ENCODE peak calls at places on chromosomes 13 and 19, in six cellular contexts. U is hepatocyte, L is PC-9, K is GM23338, M is PC-3, C is HCT116. A is an unnamed sample.

GRCh38 chr13:109743706-109744453 is 42.5 kb downstream of the IRS2 start:
- DNase-seq in U (peak; percentile 49), L (peak; percentile 100), K (no peak), M (peak; percentile 87), C (no peak), A (peak; percentile 63)

GRCh38 chr19:31118292-31118925 is 230.8 kb downstream of the TSHZ3 start:
- DNase-seq in U (no peak), L (no peak), K (peak; percentile 23), M (no peak), C (no peak), A (no peak)

GRCh38 chr19:35828694-35829301 is 16.2 kb upstream of the PRODH2 start:
- DNase-seq in U (peak; percentile 90), L (no peak), K (peak; percentile 93), M (peak; percentile 61), C (no peak), A (peak; percentile 78)

GRCh38 chr19:48405850-48406249 is 12.4 kb downstream of the GRIN2D start:
- DNase-seq in U (no peak), L (peak; percentile 51), K (no peak), M (peak; percentile 36), C (no peak), A (no peak)

GRCh38 chr13:48860369-48860768 is 115.3 kb upstream of the FNDC3A start:
- DNase-seq in U (no peak), L (no peak), K (no peak), M (no peak), C (no peak), A (no peak)

GRCh38 chr19:37718357-37718756 is 1.2 kb downstream of the ZNF607 start:
- DNase-seq in U (peak; percentile 6), L (no peak), K (peak; percentile 36), M (no peak), C (no peak), A (no peak)

GRCh38 chr13:45833663-45834062 is 17.9 kb downstream of the SIAH3 start:
- DNase-seq in U (peak; percentile 57), L (peak; percentile 52), K (no peak), M (peak; percentile 64), C (peak; percentile 13), A (peak; percentile 68)

GRCh38 chr13:66853559-66853958 is 376.6 kb downstream of the PCDH9 start:
- DNase-seq in U (no peak), L (no peak), K (no peak), M (no peak), C (no peak), A (no peak)

GRCh38 chr13:35475960-35476943 is at the start of gene MAB21L1:
- DNase-seq in U (peak; percentile 73), L (no peak), K (peak; percentile 49), M (no peak), C (no peak), A (peak; percentile 89)

GRCh38 chr19:35118268-35119026 is 2.8 kb downstream of the FXYD3 start:
- DNase-seq in U (no peak), L (peak; percentile 71), K (no peak), M (no peak), C (no peak), A (no peak)

GRCh38 chr19:55353803-55354697 is 469 bp downstream of the COX6B2 start:
- DNase-seq in U (peak; percentile 84), L (peak; percentile 52), K (peak; percentile 89), M (peak; percentile 65), C (peak; percentile 23), A (peak; percentile 78)

GRCh38 chr19:34881982-34882381 is 44.7 kb upstream of the ZNF30 start:
- DNase-seq in U (no peak), L (no peak), K (no peak), M (peak; percentile 55), C (no peak), A (no peak)

GRCh38 chr13:71968025-71968424 is 101.0 kb upstream of the DACH1 start:
- DNase-seq in U (no peak), L (no peak), K (peak; percentile 78), M (no peak), C (no peak), A (no peak)

GRCh38 chr19:28137772-28138171 is 1075.2 kb downstream of the UQCRFS1 start:
- DNase-seq in U (no peak), L (no peak), K (no peak), M (no peak), C (no peak), A (no peak)

GRCh38 chr13:49690133-49690989 is 925 bp downstream of the EBPL start:
- DNase-seq in U (peak; percentile 65), L (peak; percentile 82), K (no peak), M (peak; percentile 67), C (no peak), A (peak; percentile 58)

GRCh38 chr19:3374369-3375112 is 8.2 kb downstream of the NFIC start:
- DNase-seq in U (no peak), L (no peak), K (no peak), M (no peak), C (no peak), A (no peak)

GRCh38 chr13:67228909-67229308 is 1.2 kb downstream of the PCDH9 start:
- DNase-seq in U (no peak), L (no peak), K (no peak), M (no peak), C (no peak), A (peak; percentile 5)

GRCh38 chr13:113785051-113786010 is 26.3 kb downstream of the TMEM255B start:
- DNase-seq in U (no peak), L (peak; percentile 88), K (no peak), M (peak; percentile 97), C (peak; percentile 48), A (peak; percentile 81)

GRCh38 chr19:40663712-40664692 is 26.4 kb downstream of the NUMBL start:
- DNase-seq in U (peak; percentile 29), L (no peak), K (no peak), M (peak; percentile 26), C (no peak), A (peak; percentile 61)

GRCh38 chr19:40192758-40193586 is 1.7 kb downstream of the MAP3K10 start:
- DNase-seq in U (no peak), L (no peak), K (peak; percentile 19), M (no peak), C (no peak), A (peak; percentile 25)

GRCh38 chr19:52673014-52673413 is 34.9 kb upstream of the ZNF83 start:
- DNase-seq in U (no peak), L (no peak), K (no peak), M (no peak), C (no peak), A (no peak)

GRCh38 chr19:10292206-10292788 is 2.5 kb downstream of the ICAM5 start:
- DNase-seq in U (peak; percentile 89), L (no peak), K (peak; percentile 98), M (peak; percentile 83), C (peak; percentile 71), A (peak; percentile 91)

GRCh38 chr13:93338906-93339305 is 112.3 kb downstream of the GPC6 start:
- DNase-seq in U (no peak), L (no peak), K (no peak), M (peak; percentile 49), C (no peak), A (peak; percentile 15)

GRCh38 chr13:32629313-32629712 is 43.1 kb downstream of the PDS5B start:
- DNase-seq in U (no peak), L (no peak), K (no peak), M (no peak), C (no peak), A (no peak)

GRCh38 chr13:60969659-60970058 is 446.0 kb downstream of the PCDH20 start:
- DNase-seq in U (no peak), L (no peak), K (no peak), M (no peak), C (no peak), A (no peak)

GRCh38 chr13:71374471-71375041 is 492.4 kb downstream of the DACH1 start:
- DNase-seq in U (no peak), L (no peak), K (no peak), M (no peak), C (no peak), A (no peak)

DNA sequence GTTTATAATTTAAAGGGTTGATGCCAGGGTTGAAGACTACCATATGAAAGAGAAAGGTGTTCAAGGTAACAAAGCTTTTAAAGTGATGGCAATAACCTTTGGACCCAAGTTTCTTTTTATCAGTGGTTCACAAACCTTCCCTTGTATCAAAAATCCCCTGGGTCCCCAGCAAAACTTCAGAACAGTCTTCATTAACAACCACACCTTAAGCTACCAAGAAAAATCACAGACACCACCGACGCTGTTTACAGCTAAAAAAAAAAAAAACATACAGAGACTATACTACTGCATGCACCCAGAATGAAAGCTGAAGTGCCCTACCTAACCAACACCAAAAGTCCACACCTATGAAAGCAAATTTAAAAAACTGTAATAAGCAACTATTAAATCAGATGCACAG is 13.4 kb downstream of the CNMD start:
- DNase-seq in U (no peak), L (no peak), K (no peak), M (no peak), C (no peak), A (no peak)
- H3K9me2 ChIP-seq in U (no peaks in the 10 kb centered on the region), L (no peaks in the 10 kb centered on the region), K (no peaks in the 10 kb centered on the region), M (no peaks in the 10 kb centered on the region), C (no peaks in the 10 kb centered on the region), A (no peaks in the 10 kb centered on the region)

GRCh38 chr13:65530688-65531087 is 1699.4 kb downstream of the PCDH9 start:
- DNase-seq in U (no peak), L (no peak), K (no peak), M (no peak), C (no peak), A (no peak)
- H3K9me2 ChIP-seq in U (no peaks in the 10 kb centered on the region), L (no peaks in the 10 kb centered on the region), K (no peaks in the 10 kb centered on the region), M (no peaks in the 10 kb centered on the region), C (no peaks in the 10 kb centered on the region), A (no peaks in the 10 kb centered on the region)

GRCh38 chr19:4390862-4391693 is 9.3 kb downstream of the SH3GL1 start:
- DNase-seq in U (peak; percentile 76), L (no peak), K (no peak), M (no peak), C (no peak), A (peak; percentile 75)
- H3K9me2 ChIP-seq in U (no peaks in the 10 kb centered on the region), L (no peaks in the 10 kb centered on the region), K (no peaks in the 10 kb centered on the region), M (no peaks in the 10 kb centered on the region), C (no peaks in the 10 kb centered on the region), A (no peaks in the 10 kb centered on the region)

GRCh38 chr13:62473944-62474237 is 1058.2 kb upstream of the PCDH20 start:
- DNase-seq in U (no peak), L (no peak), K (no peak), M (no peak), C (no peak), A (no peak)
- H3K9me2 ChIP-seq in U (no peaks in the 10 kb centered on the region), L (no peaks in the 10 kb centered on the region), K (no peaks in the 10 kb centered on the region), M (no peaks in the 10 kb centered on the region), C (no peaks in the 10 kb centered on the region), A (no peaks in the 10 kb centered on the region)

GRCh38 chr13:79485014-79485441 is 4.1 kb downstream of the NDFIP2 start:
- DNase-seq in U (peak; percentile 80), L (peak; percentile 97), K (no peak), M (peak; percentile 77), C (no peak), A (peak; percentile 95)
- H3K9me2 ChIP-seq in U (no peaks in the 10 kb centered on the region), L (no peaks in the 10 kb centered on the region), K (peaks cover 9% of the 10 kb centered on the region), M (no peaks in the 10 kb centered on the region), C (no peaks in the 10 kb centered on the region), A (no peaks in the 10 kb centered on the region)